ENCODE peak calls at places on chromosomes 11 and 22, in eight cellular contexts. K, J, C, M, O, U, Y and F are unnamed samples. For H3K4me1, the result is how much of the 10 kb centered on the place peaks cover.

GRCh38 chr22:48627203-48627602 is 1200.5 kb downstream of the BRD1 start:
- DNase-seq in O (no peak), K (no peak), Y (no peak), M (no peak), J (no peak), U (peak), C (no peak), F (no peak)

GRCh38 chr11:10122337-10123197 is 171.5 kb downstream of the SBF2 start:
- DNase-seq in M (no peak), C (peak), O (no peak), J (no peak), Y (no peak), K (peak), U (no peak), F (no peak)

GRCh38 chr22:50232481-50233151 is 12.2 kb downstream of the TUBGCP6 start:
- DNase-seq in K (no peak), U (no peak), J (no peak), C (no peak), O (no peak), Y (no peak), M (no peak), F (no peak)

GRCh38 chr11:45885274-45885920 is at the start of gene MAPK8IP1:
- DNase-seq in K (no peak), M (peak), C (no peak), J (peak), Y (peak), U (no peak), O (no peak), F (peak)

GRCh38 chr11:67271548-67272284 is 5.4 kb downstream of the GRK2 start:
- DNase-seq in C (peak), M (no peak), O (no peak), U (peak), J (no peak), K (no peak), Y (no peak), F (peak)

GRCh38 chr11:19918302-19919049 is 205.8 kb downstream of the NAV2 start:
- DNase-seq in C (no peak), O (no peak), U (no peak), K (no peak), M (no peak), J (no peak), Y (no peak), F (no peak)

GRCh38 chr11:134199531-134199930 is 24.2 kb downstream of the NCAPD3 start:
- DNase-seq in C (no peak), J (no peak), U (no peak), M (no peak), O (no peak), Y (no peak), K (no peak), F (no peak)

GRCh38 chr11:6931146-6931713 is 5.0 kb downstream of the ZNF215 start:
- DNase-seq in O (no peak), K (no peak), U (no peak), M (no peak), Y (no peak), C (no peak), J (no peak), F (no peak)

GRCh38 chr22:30047364-30047738 is 32.9 kb upstream of the HORMAD2 start:
- DNase-seq in M (no peak), Y (peak), J (no peak), U (no peak), C (no peak), O (no peak), K (no peak), F (no peak)

GRCh38 chr11:908273-908672 is 2.3 kb downstream of the CHID1 start:
- DNase-seq in J (no peak), K (no peak), O (no peak), C (no peak), U (no peak), Y (peak), M (no peak), F (no peak)

GRCh38 chr11:106409681-106410080 is 332.2 kb downstream of the AASDHPPT start:
- DNase-seq in J (no peak), O (no peak), Y (no peak), C (no peak), M (no peak), U (no peak), K (no peak), F (no peak)

GRCh38 chr11:96065379-96065778 is 141.5 kb upstream of the MTMR2 start:
- DNase-seq in C (no peak), O (no peak), M (no peak), U (no peak), Y (no peak), K (no peak), J (no peak), F (no peak)

GRCh38 chr22:24564376-24565058 is 8.7 kb downstream of the SNRPD3 start:
- DNase-seq in U (no peak), J (no peak), C (peak), Y (no peak), M (peak), O (no peak), K (no peak), F (peak)

GRCh38 chr22:23773247-23774113 is 831 bp downstream of the MMP11 start:
- DNase-seq in K (no peak), Y (no peak), O (no peak), C (no peak), U (no peak), J (no peak), M (no peak), F (no peak)

GRCh38 chr11:82701847-82702520 is 31.7 kb downstream of the FAM181B start:
- DNase-seq in J (peak), U (no peak), K (peak), C (no peak), Y (peak), M (peak), O (no peak), F (no peak)

GRCh38 chr22:33897621-33897910 is 22.7 kb downstream of the LARGE1 start:
- DNase-seq in M (no peak), O (no peak), K (no peak), U (no peak), C (no peak), J (no peak), Y (no peak), F (no peak)

DNA sequence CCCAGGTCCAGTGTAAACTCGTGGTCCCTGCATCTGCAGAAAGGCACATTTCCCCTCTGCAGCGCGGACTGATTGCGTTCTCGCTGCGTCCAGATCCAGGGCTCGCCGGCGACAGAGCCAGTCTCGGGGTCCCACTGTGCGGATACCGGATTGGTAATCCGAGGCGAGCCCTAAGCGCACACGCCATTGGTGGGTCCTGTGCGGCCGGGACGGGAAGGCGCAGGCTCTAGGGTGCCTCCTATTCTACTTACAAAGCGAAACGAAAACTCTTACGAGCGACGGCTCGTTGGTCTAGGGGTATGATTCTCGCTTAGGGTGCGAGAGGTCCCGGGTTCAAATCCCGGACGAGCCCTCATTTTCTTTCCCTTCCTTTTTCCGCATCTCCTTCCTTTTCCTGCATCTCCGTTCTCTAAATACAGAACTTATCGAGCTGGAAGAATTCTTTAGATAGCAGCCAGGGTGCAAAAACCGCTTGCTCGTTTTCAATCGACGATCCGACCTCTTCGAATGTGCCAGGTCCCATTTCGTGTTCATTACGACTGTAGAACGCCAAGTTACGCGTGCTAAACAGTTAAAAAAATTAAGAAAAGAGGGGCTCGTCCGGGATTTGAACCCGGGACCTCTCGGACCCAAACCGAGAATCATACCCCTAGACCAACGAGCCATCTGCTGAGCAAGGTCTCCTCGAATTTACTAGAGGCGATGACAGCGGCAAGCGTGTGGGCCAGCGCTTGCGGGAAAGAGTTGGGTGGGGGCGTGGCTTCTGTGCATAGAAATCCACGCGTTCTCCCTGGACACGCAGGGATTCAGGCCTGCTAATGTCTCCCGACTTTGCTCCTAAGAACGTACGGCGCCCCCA is 29.2 kb upstream of the WNT11 start:
- DNase-seq in J (peak), O (peak), M (peak), C (peak), U (peak), Y (peak), K (peak), F (peak)
- TF ChIP-seq POLR2A in J (peak), O (no peak), M (peak), C (peak), U (no peak), Y (peak), K (peak), F (peak)

GRCh38 chr11:59221438-59221837 is 8.7 kb upstream of the MPEG1 start:
- DNase-seq in O (no peak), U (no peak), J (no peak), K (no peak), Y (no peak), M (no peak), C (no peak), F (no peak)

GRCh38 chr11:59216654-59217640 is 4.2 kb upstream of the MPEG1 start:
- DNase-seq in J (peak), K (no peak), O (no peak), U (no peak), Y (no peak), C (peak), M (no peak), F (no peak)

GRCh38 chr11:59222464-59223065 is 9.8 kb upstream of the MPEG1 start:
- DNase-seq in U (no peak), O (no peak), M (no peak), J (peak), Y (no peak), K (no peak), C (no peak), F (no peak)

GRCh38 chr11:59218893-59219292 is 6.2 kb upstream of the MPEG1 start:
- DNase-seq in O (no peak), C (no peak), J (no peak), K (no peak), U (no peak), Y (no peak), M (no peak), F (no peak)

GRCh38 chr11:59219836-59220235 is 7.1 kb upstream of the MPEG1 start:
- DNase-seq in J (no peak), Y (no peak), K (no peak), U (no peak), O (no peak), M (no peak), C (no peak), F (no peak)
- H3K4me1 ChIP-seq in J (under half), Y (under half), K (under half), U (under half), O (under half), M (under half), C (under half), F (under half)

DNA sequence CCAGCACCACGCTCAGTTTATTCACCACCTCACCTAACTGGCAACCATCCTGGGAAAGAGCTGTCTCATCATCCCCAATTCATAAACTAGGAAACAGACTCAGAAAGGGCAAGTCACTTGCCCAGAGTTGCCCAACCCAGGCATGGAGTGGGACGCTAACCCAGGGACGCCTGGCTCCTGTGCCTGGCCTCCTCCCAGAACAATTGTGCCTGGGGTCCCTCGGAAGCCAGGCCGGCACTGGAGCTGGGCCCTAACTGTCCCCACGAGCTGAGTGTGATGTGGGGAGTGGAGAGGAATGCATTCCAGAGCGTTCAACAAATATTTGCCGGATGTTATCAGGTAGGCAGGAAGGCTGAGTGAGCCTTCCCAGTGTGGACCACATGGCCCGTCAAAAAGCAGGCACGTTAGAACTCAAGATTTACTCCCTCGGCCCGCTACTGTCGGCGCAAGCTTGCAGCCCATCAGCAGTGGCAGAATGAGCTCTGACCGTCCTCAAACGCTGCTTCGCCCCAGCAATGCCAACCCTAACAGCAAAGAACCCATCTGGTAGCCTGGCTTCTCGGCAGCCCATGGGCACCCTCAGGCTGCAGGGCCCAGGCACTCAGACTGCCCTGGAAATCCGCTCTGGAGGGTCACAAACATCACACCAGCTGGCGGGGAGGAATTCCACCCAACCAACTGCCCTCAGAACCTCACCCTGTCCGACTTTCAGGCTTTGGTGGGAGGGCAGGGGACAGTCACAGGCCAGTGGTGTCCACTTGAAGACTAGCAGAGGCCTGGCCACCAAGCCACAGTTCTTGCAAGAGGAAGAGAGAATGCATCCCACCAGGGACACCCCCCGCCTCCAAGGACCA is 35.6 kb downstream of the MYH9 start:
- DNase-seq in K (no peak), C (no peak), M (peak), Y (no peak), U (no peak), O (no peak), J (peak), F (peak)
- TF ChIP-seq POLR2A in K (peak), C (peak), M (peak), Y (no peak), U (no peak), O (no peak), J (peak), F (peak)

GRCh38 chr11:8731647-8732188 is 49.1 kb downstream of the RPL27A start:
- DNase-seq in J (no peak), U (no peak), M (no peak), Y (no peak), C (no peak), O (no peak), K (no peak), F (no peak)

GRCh38 chr11:8732748-8733241 is 50.2 kb downstream of the RPL27A start:
- DNase-seq in K (no peak), M (no peak), C (peak), O (no peak), U (peak), J (peak), Y (no peak), F (peak)

GRCh38 chr11:8732276-8732675 is 49.7 kb downstream of the RPL27A start:
- DNase-seq in U (no peak), J (no peak), Y (no peak), C (no peak), O (no peak), M (no peak), K (no peak), F (no peak)

GRCh38 chr11:8733847-8734246 is 51.3 kb downstream of the RPL27A start:
- DNase-seq in J (no peak), C (no peak), K (no peak), U (no peak), M (peak), O (no peak), Y (no peak), F (no peak)

GRCh38 chr11:8735094-8735493 is 52.5 kb downstream of the RPL27A start:
- DNase-seq in U (no peak), O (no peak), M (no peak), K (no peak), C (no peak), Y (no peak), J (no peak), F (no peak)
- H3K4me1 ChIP-seq in U (half or more), O (under half), M (under half), K (under half), C (under half), Y (under half), J (under half), F (under half)

DNA sequence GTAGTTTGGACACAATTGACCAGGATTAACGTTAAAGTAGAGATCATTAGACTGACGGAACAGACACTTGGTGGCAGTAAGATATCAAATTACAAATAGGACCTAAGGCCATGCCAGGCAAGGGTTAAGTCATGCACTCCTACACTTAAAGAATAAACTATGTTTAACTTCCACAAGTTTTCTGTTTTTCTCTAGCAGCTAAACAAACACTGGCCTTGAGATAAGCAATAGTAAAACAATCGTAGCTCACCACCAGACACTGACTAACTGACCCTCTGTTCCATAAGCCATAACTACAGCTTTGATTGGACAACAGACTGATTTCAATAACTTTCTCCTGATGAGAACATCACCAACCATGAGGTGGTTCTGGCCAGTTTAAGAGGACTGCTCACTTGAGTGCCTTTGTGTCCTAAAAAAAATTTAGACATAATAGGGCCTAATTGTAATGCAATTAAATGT is 2.0 kb upstream of the CEP126 start:
- DNase-seq in M (peak), O (no peak), Y (no peak), K (no peak), U (no peak), C (no peak), J (no peak), F (no peak)
- TF ChIP-seq POLR2A in M (no peak), O (no peak), Y (no peak), K (no peak), U (no peak), C (no peak), J (no peak), F (no peak)

GRCh38 chr11:128527046-128527445 is 60.3 kb downstream of the ETS1 start:
- DNase-seq in U (no peak), K (no peak), Y (no peak), M (no peak), C (no peak), J (no peak), O (no peak), F (no peak)

GRCh38 chr11:128524172-128524571 is 63.2 kb downstream of the ETS1 start:
- DNase-seq in O (no peak), C (no peak), J (no peak), Y (no peak), K (no peak), U (no peak), M (no peak), F (no peak)

GRCh38 chr11:128523616-128524015 is 63.7 kb downstream of the ETS1 start:
- DNase-seq in C (no peak), M (no peak), J (no peak), U (no peak), K (no peak), Y (no peak), O (no peak), F (no peak)

GRCh38 chr11:128522943-128523518 is 64.3 kb downstream of the ETS1 start:
- DNase-seq in K (no peak), C (no peak), M (no peak), Y (no peak), J (no peak), O (no peak), U (no peak), F (no peak)

DNA sequence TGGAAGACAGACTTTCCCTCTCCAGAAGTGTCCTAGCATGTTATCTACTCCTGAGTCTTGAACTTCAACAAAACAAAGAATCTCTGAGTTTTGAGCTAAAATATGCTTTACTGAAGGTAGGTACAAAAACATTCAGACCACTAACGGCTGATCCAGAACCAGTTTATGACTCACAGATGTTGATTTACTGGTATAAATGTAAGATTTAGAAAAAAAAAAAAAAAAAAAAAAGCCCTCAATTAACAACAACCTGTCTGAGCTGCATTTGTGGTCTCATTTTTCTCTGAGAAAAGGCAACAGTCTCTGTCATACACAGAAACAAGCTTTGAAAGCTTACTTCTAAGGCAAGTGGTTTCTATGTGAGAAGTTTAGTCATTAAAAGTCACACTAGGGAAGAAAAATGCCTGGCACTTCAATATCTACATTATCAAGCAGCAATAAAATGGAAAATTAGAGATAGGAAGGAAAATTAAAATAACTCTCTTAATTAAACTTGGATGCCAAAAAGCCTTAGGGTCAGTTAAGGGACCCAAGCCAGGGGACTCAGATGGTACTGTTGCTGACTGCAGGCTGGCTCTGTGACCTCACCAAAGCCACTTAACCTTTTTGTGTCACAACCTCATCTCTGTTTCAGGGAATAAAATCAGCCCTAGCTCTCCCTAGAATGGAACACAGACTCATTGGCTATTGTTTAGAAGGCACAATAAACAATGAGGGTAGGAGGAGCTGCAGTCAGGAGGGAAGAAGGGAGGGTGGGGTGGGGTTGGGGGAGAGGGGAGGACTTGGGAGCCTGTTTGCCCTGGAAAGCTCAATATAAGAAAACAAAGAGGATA is 61.7 kb downstream of the ETS1 start:
- DNase-seq in M (no peak), K (no peak), C (no peak), O (no peak), U (no peak), J (no peak), Y (no peak), F (no peak)
- H3K4me1 ChIP-seq in M (under half), K (under half), C (under half), O (half or more), U (half or more), J (under half), Y (under half), F (under half)

DNA sequence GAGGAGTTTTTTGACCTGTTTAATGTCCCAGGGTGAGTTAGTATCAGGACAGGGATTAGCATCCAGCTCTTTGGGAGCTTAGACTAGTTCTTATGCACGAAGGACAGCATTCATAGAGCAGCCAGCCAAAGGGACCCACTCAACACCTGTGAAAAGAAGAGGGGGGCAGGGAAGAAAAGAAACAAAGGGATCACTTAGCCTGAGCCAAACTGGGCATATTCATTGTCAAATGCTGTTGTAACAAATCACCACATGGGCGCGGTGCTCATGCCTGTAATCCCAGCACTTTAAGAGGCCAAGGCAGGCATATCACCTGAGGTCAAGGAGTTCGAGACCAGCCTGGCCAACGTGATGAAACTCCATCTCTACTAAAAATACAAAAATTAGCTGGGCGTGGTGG is 57.3 kb downstream of the CHRDL2 start:
- DNase-seq in J (no peak), K (no peak), O (no peak), M (no peak), U (no peak), C (no peak), Y (no peak), F (no peak)
- TF ChIP-seq POLR2A in J (no peak), K (no peak), O (no peak), M (no peak), U (no peak), C (no peak), Y (no peak), F (no peak)